ENCODE peak calls at places on chromosomes 13 and 19, in four cellular contexts. K is C1 segment of cervical spinal cord, R is cardiac fibroblast, D is GM23338. O is an unnamed sample.
A peak's percentile ranks its signal among the peaks of the same experiment; 100 is the strongest.

GRCh38 chr19:3381701-3382372 is 15.5 kb downstream of the NFIC start:
- DNase-seq in K (no peak), D (no peak), R (no peak), O (no peak)

GRCh38 chr13:97975280-97975850 is 21.9 kb downstream of the IPO5 start:
- DNase-seq in K (no peak), D (no peak), R (no peak), O (no peak)

GRCh38 chr13:97573011-97573410 is 139.0 kb downstream of the RAP2A start:
- DNase-seq in D (no peak), K (no peak), R (no peak), O (no peak)

GRCh38 chr13:87889241-87889640 is 218.1 kb downstream of the SLITRK5 start:
- DNase-seq in R (no peak), K (no peak), D (no peak), O (no peak)

GRCh38 chr13:55728229-55728628 is 1412.5 kb upstream of the PRR20A start:
- DNase-seq in K (no peak), D (no peak), R (no peak), O (no peak)

GRCh38 chr13:101059803-101060202 is 356.5 kb downstream of the NALCN start:
- DNase-seq in R (no peak), K (no peak), D (no peak), O (no peak)

GRCh38 chr13:29106651-29107050 is 286.5 kb downstream of the MTUS2 start:
- DNase-seq in R (no peak), K (no peak), D (no peak), O (no peak)

GRCh38 chr13:25844559-25845434 is 207.0 kb downstream of the SHISA2 start:
- DNase-seq in D (no peak), R (no peak), K (no peak), O (no peak)

GRCh38 chr13:48600374-48601364 is 53.1 kb upstream of the CYSLTR2 start:
- DNase-seq in K (no peak), D (no peak), R (peak; percentile 49), O (peak; percentile 90)

GRCh38 chr13:69857188-69857821 is 250.3 kb upstream of the ATXN8OS start:
- DNase-seq in K (no peak), D (peak; percentile 82), R (peak; percentile 57), O (peak; percentile 12)

GRCh38 chr13:24893863-24894262 is 129.9 kb downstream of the RNF17 start:
- DNase-seq in K (no peak), D (no peak), R (no peak), O (no peak)

GRCh38 chr19:8445488-8446001 is 770 bp downstream of the HNRNPM start:
- DNase-seq in K (no peak), R (peak; percentile 36), D (peak; percentile 44), O (no peak)

GRCh38 chr19:19059837-19060611 is 3.8 kb upstream of the SLC25A42 start:
- DNase-seq in K (no peak), R (no peak), D (no peak), O (no peak)

GRCh38 chr19:47445937-47446402 is 25.7 kb downstream of the SLC8A2 start:
- DNase-seq in K (peak; percentile 14), D (peak; percentile 67), R (no peak), O (no peak)

GRCh38 chr19:46201413-46202310 is 27.9 kb upstream of the IGFL1 start:
- DNase-seq in D (no peak), K (no peak), R (no peak), O (no peak)

GRCh38 chr19:53132231-53132991 is at the start of gene ZNF415:
- DNase-seq in R (peak; percentile 76), K (peak; percentile 66), D (peak; percentile 98), O (peak; percentile 47)

GRCh38 chr13:99659234-99659633 is 158.0 kb downstream of the TM9SF2 start:
- DNase-seq in R (no peak), D (peak; percentile 65), K (no peak), O (no peak)

GRCh38 chr13:113103646-113104045 is 1.9 kb upstream of the F7 start:
- DNase-seq in K (no peak), R (no peak), D (no peak), O (no peak)

GRCh38 chr13:43023244-43023931 is at the start of gene DNAJC15:
- DNase-seq in R (peak; percentile 84), D (peak; percentile 91), K (peak; percentile 73), O (peak; percentile 88)

GRCh38 chr19:4597975-4598671 is 38.6 kb upstream of the SEMA6B start:
- DNase-seq in R (no peak), K (no peak), D (peak; percentile 87), O (no peak)

GRCh38 chr19:33767898-33768413 is 28.7 kb upstream of the KCTD15 start:
- DNase-seq in K (no peak), R (peak; percentile 26), D (peak; percentile 92), O (peak; percentile 10)

GRCh38 chr19:18772620-18773587 is 18.2 kb downstream of the COMP start:
- DNase-seq in K (no peak), D (peak; percentile 4), R (no peak), O (no peak)

GRCh38 chr19:45171211-45171623 is 6.8 kb downstream of the TRAPPC6A start:
- DNase-seq in R (peak; percentile 22), K (no peak), D (no peak), O (no peak)

GRCh38 chr13:96632536-96633320 is 361.5 kb downstream of the OXGR1 start:
- DNase-seq in R (peak; percentile 22), K (no peak), D (no peak), O (no peak)

GRCh38 chr19:10882108-10882457 is 10.7 kb downstream of the CARM1 start:
- DNase-seq in R (no peak), D (no peak), K (no peak), O (no peak)

GRCh38 chr19:2455481-2456300 is 1.1 kb downstream of the LMNB2 start:
- DNase-seq in K (no peak), D (no peak), R (peak; percentile 8), O (no peak)

GRCh38 chr13:71417205-71417604 is 449.8 kb downstream of the DACH1 start:
- DNase-seq in R (peak; percentile 50), K (no peak), D (no peak), O (no peak)

GRCh38 chr13:63938851-63939250 is 2523.2 kb upstream of the PCDH20 start:
- DNase-seq in D (no peak), R (peak; percentile 55), K (no peak), O (no peak)